ENCODE peak calls at places on chromosomes 3 and 15, in nine cellular contexts. One of them, this sample, is unnamed.

GRCh38 chr15:44094776-44095175 is 100.3 kb downstream of the FRMD5 start:
- DNase-seq in cardiac fibroblast: peak; percentile 11
- DNase-seq in naive thymus-derived CD8-positive, alpha-beta T cell: no peak
- DNase-seq in NCI-H446: no peak
- DNase-seq in body of pancreas: no peak
- DNase-seq in NCI-H146: no peak
- DNase-seq in uterus: no peak
- DNase-seq in NCI-H510A treated with DMSO at 0.1 percent for 48 hours: no peak
- DNase-seq in NCI-H226: no peak
- DNase-seq in this sample: no peak

GRCh38 chr3:71103430-71103881 is 480.1 kb downstream of the FOXP1 start:
- DNase-seq in NCI-H146: peak; percentile 63
- DNase-seq in body of pancreas: peak; percentile 43
- DNase-seq in naive thymus-derived CD8-positive, alpha-beta T cell: no peak
- DNase-seq in cardiac fibroblast: peak; percentile 78
- DNase-seq in NCI-H446: no peak
- DNase-seq in uterus: peak; percentile 23
- DNase-seq in NCI-H226: no peak
- DNase-seq in NCI-H510A treated with DMSO at 0.1 percent for 48 hours: no peak
- DNase-seq in this sample: no peak

GRCh38 chr3:31671976-31672375 is 139.3 kb downstream of the STT3B start:
- DNase-seq in body of pancreas: peak; percentile 13
- DNase-seq in uterus: peak; percentile 27
- DNase-seq in cardiac fibroblast: peak; percentile 10
- DNase-seq in NCI-H146: no peak
- DNase-seq in NCI-H226: no peak
- DNase-seq in NCI-H510A treated with DMSO at 0.1 percent for 48 hours: no peak
- DNase-seq in NCI-H446: no peak
- DNase-seq in naive thymus-derived CD8-positive, alpha-beta T cell: no peak
- DNase-seq in this sample: no peak

GRCh38 chr3:121477589-121477988 is 68.2 kb downstream of the POLQ start:
- DNase-seq in cardiac fibroblast: peak; percentile 70
- DNase-seq in uterus: no peak
- DNase-seq in body of pancreas: no peak
- DNase-seq in NCI-H226: peak; percentile 4
- DNase-seq in naive thymus-derived CD8-positive, alpha-beta T cell: no peak
- DNase-seq in NCI-H146: no peak
- DNase-seq in NCI-H446: no peak
- DNase-seq in NCI-H510A treated with DMSO at 0.1 percent for 48 hours: no peak
- DNase-seq in this sample: no peak

GRCh38 chr15:42843699-42844098 is 76.9 kb downstream of the TTBK2 start:
- DNase-seq in NCI-H510A treated with DMSO at 0.1 percent for 48 hours: no peak
- DNase-seq in NCI-H146: no peak
- DNase-seq in NCI-H446: no peak
- DNase-seq in NCI-H226: no peak
- DNase-seq in cardiac fibroblast: no peak
- DNase-seq in body of pancreas: no peak
- DNase-seq in uterus: no peak
- DNase-seq in naive thymus-derived CD8-positive, alpha-beta T cell: no peak
- DNase-seq in this sample: no peak

GRCh38 chr3:64254443-64254842 is 29.2 kb upstream of the PRICKLE2 start:
- DNase-seq in naive thymus-derived CD8-positive, alpha-beta T cell: no peak
- DNase-seq in NCI-H146: no peak
- DNase-seq in NCI-H226: no peak
- DNase-seq in uterus: no peak
- DNase-seq in cardiac fibroblast: no peak
- DNase-seq in NCI-H446: no peak
- DNase-seq in body of pancreas: no peak
- DNase-seq in NCI-H510A treated with DMSO at 0.1 percent for 48 hours: no peak
- DNase-seq in this sample: no peak

GRCh38 chr15:62618432-62618831 is 424.1 kb upstream of the TPM1 start:
- DNase-seq in NCI-H226: peak; percentile 91
- DNase-seq in naive thymus-derived CD8-positive, alpha-beta T cell: no peak
- DNase-seq in NCI-H446: no peak
- DNase-seq in uterus: no peak
- DNase-seq in cardiac fibroblast: peak; percentile 49
- DNase-seq in NCI-H146: no peak
- DNase-seq in body of pancreas: no peak
- DNase-seq in NCI-H510A treated with DMSO at 0.1 percent for 48 hours: no peak
- DNase-seq in this sample: no peak

GRCh38 chr3:129513705-129514104 is 14.7 kb upstream of the RHO start:
- DNase-seq in NCI-H146: no peak
- DNase-seq in uterus: no peak
- DNase-seq in NCI-H226: no peak
- DNase-seq in body of pancreas: no peak
- DNase-seq in cardiac fibroblast: no peak
- DNase-seq in NCI-H510A treated with DMSO at 0.1 percent for 48 hours: no peak
- DNase-seq in NCI-H446: no peak
- DNase-seq in naive thymus-derived CD8-positive, alpha-beta T cell: no peak
- DNase-seq in this sample: no peak

GRCh38 chr3:128360705-128361271 is 105.9 kb downstream of the DNAJB8 start:
- DNase-seq in NCI-H510A treated with DMSO at 0.1 percent for 48 hours: no peak
- DNase-seq in cardiac fibroblast: no peak
- DNase-seq in body of pancreas: no peak
- DNase-seq in NCI-H146: no peak
- DNase-seq in NCI-H226: no peak
- DNase-seq in uterus: no peak
- DNase-seq in NCI-H446: no peak
- DNase-seq in naive thymus-derived CD8-positive, alpha-beta T cell: peak; percentile 50
- DNase-seq in this sample: no peak

GRCh38 chr15:78130466-78131294 is 565 bp downstream of the CIB2 start:
- DNase-seq in body of pancreas: no peak
- DNase-seq in NCI-H446: no peak
- DNase-seq in NCI-H510A treated with DMSO at 0.1 percent for 48 hours: no peak
- DNase-seq in uterus: no peak
- DNase-seq in cardiac fibroblast: no peak
- DNase-seq in NCI-H146: no peak
- DNase-seq in naive thymus-derived CD8-positive, alpha-beta T cell: no peak
- DNase-seq in NCI-H226: no peak
- DNase-seq in this sample: no peak

GRCh38 chr15:78329625-78330024 is 10.5 kb upstream of the CRABP1 start:
- DNase-seq in body of pancreas: no peak
- DNase-seq in naive thymus-derived CD8-positive, alpha-beta T cell: no peak
- DNase-seq in NCI-H446: no peak
- DNase-seq in cardiac fibroblast: peak; percentile 21
- DNase-seq in uterus: no peak
- DNase-seq in NCI-H510A treated with DMSO at 0.1 percent for 48 hours: no peak
- DNase-seq in NCI-H146: no peak
- DNase-seq in NCI-H226: no peak
- DNase-seq in this sample: no peak

GRCh38 chr3:11932636-11933035 is 71.6 kb upstream of the SYN2 start:
- DNase-seq in cardiac fibroblast: no peak
- DNase-seq in NCI-H510A treated with DMSO at 0.1 percent for 48 hours: no peak
- DNase-seq in body of pancreas: no peak
- DNase-seq in uterus: no peak
- DNase-seq in NCI-H146: no peak
- DNase-seq in naive thymus-derived CD8-positive, alpha-beta T cell: no peak
- DNase-seq in NCI-H226: no peak
- DNase-seq in NCI-H446: no peak
- DNase-seq in this sample: no peak

GRCh38 chr15:99443056-99443756 is 122.6 kb upstream of the MEF2A start:
- DNase-seq in NCI-H446: no peak
- DNase-seq in cardiac fibroblast: no peak
- DNase-seq in naive thymus-derived CD8-positive, alpha-beta T cell: no peak
- DNase-seq in body of pancreas: no peak
- DNase-seq in NCI-H226: no peak
- DNase-seq in NCI-H510A treated with DMSO at 0.1 percent for 48 hours: no peak
- DNase-seq in NCI-H146: no peak
- DNase-seq in uterus: peak; percentile 14
- DNase-seq in this sample: no peak

GRCh38 chr3:192992346-192992745 is 74.7 kb upstream of the MB21D2 start:
- DNase-seq in naive thymus-derived CD8-positive, alpha-beta T cell: no peak
- DNase-seq in body of pancreas: no peak
- DNase-seq in cardiac fibroblast: no peak
- DNase-seq in uterus: no peak
- DNase-seq in NCI-H510A treated with DMSO at 0.1 percent for 48 hours: no peak
- DNase-seq in NCI-H146: no peak
- DNase-seq in NCI-H446: no peak
- DNase-seq in NCI-H226: no peak
- DNase-seq in this sample: no peak

GRCh38 chr3:105398407-105398806 is 31.7 kb downstream of the ALCAM start:
- DNase-seq in NCI-H446: no peak
- DNase-seq in NCI-H226: no peak
- DNase-seq in naive thymus-derived CD8-positive, alpha-beta T cell: no peak
- DNase-seq in NCI-H146: peak; percentile 73
- DNase-seq in uterus: no peak
- DNase-seq in body of pancreas: no peak
- DNase-seq in cardiac fibroblast: no peak
- DNase-seq in NCI-H510A treated with DMSO at 0.1 percent for 48 hours: no peak
- DNase-seq in this sample: no peak

GRCh38 chr3:46700772-46701171 is 420 bp upstream of the TMIE start:
- DNase-seq in NCI-H146: peak; percentile 73
- DNase-seq in NCI-H446: no peak
- DNase-seq in cardiac fibroblast: no peak
- DNase-seq in uterus: peak; percentile 48
- DNase-seq in NCI-H226: no peak
- DNase-seq in NCI-H510A treated with DMSO at 0.1 percent for 48 hours: no peak
- DNase-seq in body of pancreas: peak; percentile 51
- DNase-seq in naive thymus-derived CD8-positive, alpha-beta T cell: no peak
- DNase-seq in this sample: no peak

GRCh38 chr3:46878796-46879436 is 1.4 kb downstream of the PTH1R start:
- DNase-seq in uterus: no peak
- DNase-seq in NCI-H226: no peak
- DNase-seq in NCI-H446: no peak
- DNase-seq in body of pancreas: peak; percentile 35
- DNase-seq in NCI-H510A treated with DMSO at 0.1 percent for 48 hours: no peak
- DNase-seq in NCI-H146: no peak
- DNase-seq in cardiac fibroblast: no peak
- DNase-seq in naive thymus-derived CD8-positive, alpha-beta T cell: no peak
- DNase-seq in this sample: no peak

GRCh38 chr3:58706395-58706794 is 39.8 kb upstream of the FAM3D start:
- DNase-seq in naive thymus-derived CD8-positive, alpha-beta T cell: no peak
- DNase-seq in NCI-H226: no peak
- DNase-seq in cardiac fibroblast: no peak
- DNase-seq in NCI-H510A treated with DMSO at 0.1 percent for 48 hours: no peak
- DNase-seq in body of pancreas: no peak
- DNase-seq in NCI-H146: no peak
- DNase-seq in NCI-H446: no peak
- DNase-seq in uterus: no peak
- DNase-seq in this sample: no peak

GRCh38 chr3:146969356-146969755 is 364.2 kb upstream of the PLSCR5 start:
- DNase-seq in body of pancreas: no peak
- DNase-seq in naive thymus-derived CD8-positive, alpha-beta T cell: no peak
- DNase-seq in NCI-H446: no peak
- DNase-seq in NCI-H146: no peak
- DNase-seq in uterus: no peak
- DNase-seq in cardiac fibroblast: peak; percentile 21
- DNase-seq in NCI-H226: no peak
- DNase-seq in NCI-H510A treated with DMSO at 0.1 percent for 48 hours: no peak
- DNase-seq in this sample: no peak

GRCh38 chr15:26766262-26766661 is 6.6 kb downstream of the GABRB3 start:
- DNase-seq in body of pancreas: no peak
- DNase-seq in NCI-H446: no peak
- DNase-seq in uterus: no peak
- DNase-seq in naive thymus-derived CD8-positive, alpha-beta T cell: no peak
- DNase-seq in NCI-H146: no peak
- DNase-seq in cardiac fibroblast: no peak
- DNase-seq in NCI-H510A treated with DMSO at 0.1 percent for 48 hours: no peak
- DNase-seq in NCI-H226: no peak
- DNase-seq in this sample: no peak

GRCh38 chr3:129593595-129594339 is 12.7 kb downstream of the PLXND1 start:
- DNase-seq in NCI-H146: peak; percentile 99
- DNase-seq in NCI-H226: no peak
- DNase-seq in cardiac fibroblast: no peak
- DNase-seq in uterus: no peak
- DNase-seq in NCI-H510A treated with DMSO at 0.1 percent for 48 hours: peak; percentile 98
- DNase-seq in naive thymus-derived CD8-positive, alpha-beta T cell: no peak
- DNase-seq in body of pancreas: peak; percentile 61
- DNase-seq in NCI-H446: no peak
- DNase-seq in this sample: no peak

GRCh38 chr3:195708066-195708465 is 12.7 kb upstream of the MUC20 start:
- DNase-seq in NCI-H446: no peak
- DNase-seq in NCI-H510A treated with DMSO at 0.1 percent for 48 hours: no peak
- DNase-seq in NCI-H226: no peak
- DNase-seq in uterus: no peak
- DNase-seq in NCI-H146: no peak
- DNase-seq in naive thymus-derived CD8-positive, alpha-beta T cell: no peak
- DNase-seq in body of pancreas: no peak
- DNase-seq in cardiac fibroblast: no peak
- DNase-seq in this sample: no peak

GRCh38 chr3:136955813-136956212 is 2.0 kb upstream of the IL20RB start:
- DNase-seq in NCI-H510A treated with DMSO at 0.1 percent for 48 hours: no peak
- DNase-seq in cardiac fibroblast: peak; percentile 76
- DNase-seq in uterus: no peak
- DNase-seq in naive thymus-derived CD8-positive, alpha-beta T cell: no peak
- DNase-seq in NCI-H446: no peak
- DNase-seq in body of pancreas: peak; percentile 19
- DNase-seq in NCI-H146: no peak
- DNase-seq in NCI-H226: peak; percentile 55
- DNase-seq in this sample: no peak

GRCh38 chr15:64883097-64883581 is 28.6 kb upstream of the ANKDD1A start:
- DNase-seq in NCI-H446: no peak
- DNase-seq in cardiac fibroblast: peak; percentile 54
- DNase-seq in naive thymus-derived CD8-positive, alpha-beta T cell: no peak
- DNase-seq in body of pancreas: peak; percentile 53
- DNase-seq in NCI-H226: no peak
- DNase-seq in NCI-H510A treated with DMSO at 0.1 percent for 48 hours: no peak
- DNase-seq in uterus: no peak
- DNase-seq in NCI-H146: no peak
- DNase-seq in this sample: no peak

GRCh38 chr3:95654567-95655362 is 1159.6 kb upstream of the EPHA6 start:
- DNase-seq in body of pancreas: no peak
- DNase-seq in uterus: no peak
- DNase-seq in naive thymus-derived CD8-positive, alpha-beta T cell: no peak
- DNase-seq in NCI-H146: no peak
- DNase-seq in NCI-H226: no peak
- DNase-seq in NCI-H510A treated with DMSO at 0.1 percent for 48 hours: peak; percentile 11
- DNase-seq in NCI-H446: no peak
- DNase-seq in cardiac fibroblast: no peak
- DNase-seq in this sample: no peak

GRCh38 chr15:38252481-38253311 is at the start of gene SPRED1:
- DNase-seq in cardiac fibroblast: peak; percentile 78
- DNase-seq in NCI-H510A treated with DMSO at 0.1 percent for 48 hours: peak; percentile 12
- DNase-seq in NCI-H146: peak; percentile 65
- DNase-seq in NCI-H226: peak; percentile 16
- DNase-seq in NCI-H446: peak; percentile 28
- DNase-seq in naive thymus-derived CD8-positive, alpha-beta T cell: no peak
- DNase-seq in body of pancreas: peak; percentile 68
- DNase-seq in uterus: peak; percentile 73
- DNase-seq in this sample: no peak

GRCh38 chr3:124409650-124410275 is 320.5 kb upstream of the UMPS start:
- DNase-seq in body of pancreas: no peak
- DNase-seq in naive thymus-derived CD8-positive, alpha-beta T cell: no peak
- DNase-seq in NCI-H510A treated with DMSO at 0.1 percent for 48 hours: no peak
- DNase-seq in NCI-H226: peak; percentile 78
- DNase-seq in NCI-H146: no peak
- DNase-seq in NCI-H446: no peak
- DNase-seq in cardiac fibroblast: no peak
- DNase-seq in uterus: no peak
- DNase-seq in this sample: no peak

GRCh38 chr3:10465161-10465560 is 40.2 kb downstream of the ATP2B2 start:
- DNase-seq in NCI-H146: no peak
- DNase-seq in body of pancreas: no peak
- DNase-seq in uterus: no peak
- DNase-seq in cardiac fibroblast: no peak
- DNase-seq in NCI-H446: no peak
- DNase-seq in NCI-H510A treated with DMSO at 0.1 percent for 48 hours: no peak
- DNase-seq in naive thymus-derived CD8-positive, alpha-beta T cell: no peak
- DNase-seq in NCI-H226: no peak
- DNase-seq in this sample: no peak

GRCh38 chr3:139751789-139752188 is 74.0 kb upstream of the NMNAT3 start:
- DNase-seq in cardiac fibroblast: no peak
- DNase-seq in NCI-H226: no peak
- DNase-seq in body of pancreas: no peak
- DNase-seq in NCI-H446: no peak
- DNase-seq in uterus: no peak
- DNase-seq in NCI-H510A treated with DMSO at 0.1 percent for 48 hours: no peak
- DNase-seq in NCI-H146: no peak
- DNase-seq in naive thymus-derived CD8-positive, alpha-beta T cell: no peak
- DNase-seq in this sample: no peak

GRCh38 chr3:185205865-185206264 is 48.0 kb downstream of the EHHADH start:
- DNase-seq in NCI-H446: no peak
- DNase-seq in cardiac fibroblast: no peak
- DNase-seq in body of pancreas: no peak
- DNase-seq in NCI-H226: no peak
- DNase-seq in naive thymus-derived CD8-positive, alpha-beta T cell: no peak
- DNase-seq in NCI-H146: no peak
- DNase-seq in uterus: no peak
- DNase-seq in NCI-H510A treated with DMSO at 0.1 percent for 48 hours: no peak
- DNase-seq in this sample: no peak

GRCh38 chr15:67135494-67135893 is 70.1 kb downstream of the SMAD3 start:
- DNase-seq in naive thymus-derived CD8-positive, alpha-beta T cell: no peak
- DNase-seq in NCI-H510A treated with DMSO at 0.1 percent for 48 hours: no peak
- DNase-seq in NCI-H446: no peak
- DNase-seq in cardiac fibroblast: peak; percentile 56
- DNase-seq in body of pancreas: peak; percentile 47
- DNase-seq in NCI-H226: no peak
- DNase-seq in NCI-H146: no peak
- DNase-seq in uterus: peak; percentile 7
- DNase-seq in this sample: no peak

This sample was measured in DMS 273 treated with DMSO at 0.1 percent for 48 hours.